ENCODE peak calls at places on chromosomes 11 and 22, in five cellular contexts. One of them, this sample, is unnamed.

GRCh38 chr22:18157714-18158028 is 7.7 kb downstream of the USP18 start:
- DNase-seq in H9: no peak
- DNase-seq in H1: no peak
- DNase-seq in mesenchymal stem cell: no peak
- DNase-seq in trophoblast cell: no peak
- DNase-seq in this sample: no peak

GRCh38 chr11:9823439-9823838 is 159.6 kb downstream of the SWAP70 start:
- DNase-seq in H9: no peak
- DNase-seq in H1: no peak
- DNase-seq in mesenchymal stem cell: no peak
- DNase-seq in trophoblast cell: no peak
- DNase-seq in this sample: no peak

GRCh38 chr11:61007971-61008896 is 36.8 kb downstream of the CD6 start:
- DNase-seq in H9: peak
- DNase-seq in H1: peak
- DNase-seq in mesenchymal stem cell: no peak
- DNase-seq in trophoblast cell: peak
- DNase-seq in this sample: peak

GRCh38 chr11:117799634-117800033 is 2.6 kb upstream of the DSCAML1 start:
- DNase-seq in H9: no peak
- DNase-seq in H1: no peak
- DNase-seq in mesenchymal stem cell: no peak
- DNase-seq in trophoblast cell: no peak
- DNase-seq in this sample: no peak

GRCh38 chr11:78801161-78801884 is 226.7 kb upstream of the NARS2 start:
- DNase-seq in H9: no peak
- DNase-seq in H1: no peak
- DNase-seq in mesenchymal stem cell: peak
- DNase-seq in trophoblast cell: peak
- DNase-seq in this sample: no peak

GRCh38 chr11:118529584-118530175 is 1.3 kb upstream of the TMEM25 start:
- DNase-seq in H9: no peak
- DNase-seq in H1: peak
- DNase-seq in mesenchymal stem cell: no peak
- DNase-seq in trophoblast cell: no peak
- DNase-seq in this sample: no peak

GRCh38 chr22:28669388-28669787 is 10.3 kb downstream of the TTC28 start:
- DNase-seq in H9: no peak
- DNase-seq in H1: no peak
- DNase-seq in mesenchymal stem cell: no peak
- DNase-seq in trophoblast cell: no peak
- DNase-seq in this sample: no peak

GRCh38 chr11:44326615-44327475 is 16.9 kb upstream of the ALX4 start:
- DNase-seq in H9: no peak
- DNase-seq in H1: no peak
- DNase-seq in mesenchymal stem cell: no peak
- DNase-seq in trophoblast cell: no peak
- DNase-seq in this sample: no peak

GRCh38 chr11:95293116-95293515 is 62.1 kb upstream of the SESN3 start:
- DNase-seq in H9: no peak
- DNase-seq in H1: no peak
- DNase-seq in mesenchymal stem cell: no peak
- DNase-seq in trophoblast cell: no peak
- DNase-seq in this sample: no peak

GRCh38 chr11:110447897-110448522 is 18.3 kb downstream of the FDX1 start:
- DNase-seq in H9: no peak
- DNase-seq in H1: no peak
- DNase-seq in mesenchymal stem cell: no peak
- DNase-seq in trophoblast cell: no peak
- DNase-seq in this sample: no peak

GRCh38 chr11:70951139-70951804 is 301.1 kb downstream of the SHANK2 start:
- DNase-seq in H9: no peak
- DNase-seq in H1: no peak
- DNase-seq in mesenchymal stem cell: no peak
- DNase-seq in trophoblast cell: no peak
- DNase-seq in this sample: no peak

GRCh38 chr22:49789289-49790141 is 38.2 kb downstream of the BRD1 start:
- DNase-seq in H9: no peak
- DNase-seq in H1: no peak
- DNase-seq in mesenchymal stem cell: peak
- DNase-seq in trophoblast cell: no peak
- DNase-seq in this sample: no peak

GRCh38 chr11:3859373-3859881 is 4.0 kb downstream of the STIM1 start:
- DNase-seq in H9: peak
- DNase-seq in H1: no peak
- DNase-seq in mesenchymal stem cell: no peak
- DNase-seq in trophoblast cell: no peak
- DNase-seq in this sample: no peak

GRCh38 chr11:117096140-117096972 is 1.9 kb downstream of the SIK3 start:
- DNase-seq in H9: peak
- DNase-seq in H1: peak
- DNase-seq in mesenchymal stem cell: peak
- DNase-seq in trophoblast cell: peak
- DNase-seq in this sample: no peak

GRCh38 chr11:23990346-23990745 is 506.5 kb upstream of the LUZP2 start:
- DNase-seq in H9: no peak
- DNase-seq in H1: no peak
- DNase-seq in mesenchymal stem cell: peak
- DNase-seq in trophoblast cell: peak
- DNase-seq in this sample: no peak

GRCh38 chr11:64767344-64768299 is 7.8 kb upstream of the PYGM start:
- DNase-seq in H9: peak
- DNase-seq in H1: peak
- DNase-seq in mesenchymal stem cell: peak
- DNase-seq in trophoblast cell: peak
- DNase-seq in this sample: peak

GRCh38 chr11:70758206-70758605 is 359.9 kb downstream of the CTTN start:
- DNase-seq in H9: no peak
- DNase-seq in H1: no peak
- DNase-seq in mesenchymal stem cell: no peak
- DNase-seq in trophoblast cell: no peak
- DNase-seq in this sample: no peak

GRCh38 chr11:33861911-33862310 is 30.0 kb downstream of the LMO2 start:
- DNase-seq in H9: no peak
- DNase-seq in H1: no peak
- DNase-seq in mesenchymal stem cell: no peak
- DNase-seq in trophoblast cell: peak
- DNase-seq in this sample: no peak

GRCh38 chr22:44577391-44578114 is 79.5 kb upstream of the RTL6 start:
- DNase-seq in H9: peak
- DNase-seq in H1: no peak
- DNase-seq in mesenchymal stem cell: no peak
- DNase-seq in trophoblast cell: no peak
- DNase-seq in this sample: no peak

GRCh38 chr11:92227954-92228935 is 3.6 kb downstream of the FAT3 start:
- DNase-seq in H9: no peak
- DNase-seq in H1: no peak
- DNase-seq in mesenchymal stem cell: no peak
- DNase-seq in trophoblast cell: no peak
- DNase-seq in this sample: no peak

GRCh38 chr11:20162824-20163777 is 2.8 kb upstream of the DBX1 start:
- DNase-seq in H9: peak
- DNase-seq in H1: peak
- DNase-seq in mesenchymal stem cell: peak
- DNase-seq in trophoblast cell: no peak
- DNase-seq in this sample: peak

GRCh38 chr11:78313181-78313788 is 104.3 kb downstream of the GAB2 start:
- DNase-seq in H9: no peak
- DNase-seq in H1: no peak
- DNase-seq in mesenchymal stem cell: peak
- DNase-seq in trophoblast cell: no peak
- DNase-seq in this sample: no peak

GRCh38 chr11:92728628-92729027 is 240.8 kb upstream of the MTNR1B start:
- DNase-seq in H9: no peak
- DNase-seq in H1: no peak
- DNase-seq in mesenchymal stem cell: no peak
- DNase-seq in trophoblast cell: no peak
- DNase-seq in this sample: no peak

GRCh38 chr11:5476184-5476819 is 12.2 kb upstream of the OR52D1 start:
- DNase-seq in H9: peak
- DNase-seq in H1: no peak
- DNase-seq in mesenchymal stem cell: peak
- DNase-seq in trophoblast cell: peak
- DNase-seq in this sample: peak

GRCh38 chr11:2210366-2211112 is 38.9 kb upstream of the TH start:
- DNase-seq in H9: peak
- DNase-seq in H1: peak
- DNase-seq in mesenchymal stem cell: no peak
- DNase-seq in trophoblast cell: no peak
- DNase-seq in this sample: no peak

GRCh38 chr11:131656839-131657211 is 286.4 kb downstream of the NTM start:
- DNase-seq in H9: peak
- DNase-seq in H1: no peak
- DNase-seq in mesenchymal stem cell: no peak
- DNase-seq in trophoblast cell: no peak
- DNase-seq in this sample: no peak

GRCh38 chr11:46351148-46351547 is 3.9 kb downstream of the DGKZ start:
- DNase-seq in H9: no peak
- DNase-seq in H1: no peak
- DNase-seq in mesenchymal stem cell: no peak
- DNase-seq in trophoblast cell: no peak
- DNase-seq in this sample: no peak
- H3K27ac ChIP-seq in H9: no peak
- H3K27ac ChIP-seq in H1: no peak
- H3K27ac ChIP-seq in mesenchymal stem cell: no peak
- H3K27ac ChIP-seq in trophoblast cell: no peak
- H3K27ac ChIP-seq in this sample: no peak

GRCh38 chr11:106306942-106307341 is 229.5 kb downstream of the AASDHPPT start:
- DNase-seq in H9: no peak
- DNase-seq in H1: no peak
- DNase-seq in mesenchymal stem cell: no peak
- DNase-seq in trophoblast cell: no peak
- DNase-seq in this sample: no peak

GRCh38 chr11:106304274-106304673 is 226.8 kb downstream of the AASDHPPT start:
- DNase-seq in H9: no peak
- DNase-seq in H1: no peak
- DNase-seq in mesenchymal stem cell: peak
- DNase-seq in trophoblast cell: peak
- DNase-seq in this sample: no peak

GRCh38 chr11:106302416-106302815 is 225.0 kb downstream of the AASDHPPT start:
- DNase-seq in H9: no peak
- DNase-seq in H1: no peak
- DNase-seq in mesenchymal stem cell: no peak
- DNase-seq in trophoblast cell: no peak
- DNase-seq in this sample: no peak

GRCh38 chr11:106309070-106309684 is 231.7 kb downstream of the AASDHPPT start:
- DNase-seq in H9: no peak
- DNase-seq in H1: no peak
- DNase-seq in mesenchymal stem cell: peak
- DNase-seq in trophoblast cell: no peak
- DNase-seq in this sample: no peak

GRCh38 chr11:106305458-106305857 is 228.0 kb downstream of the AASDHPPT start:
- DNase-seq in H9: no peak
- DNase-seq in H1: no peak
- DNase-seq in mesenchymal stem cell: no peak
- DNase-seq in trophoblast cell: peak
- DNase-seq in this sample: no peak
- H2BK12ac ChIP-seq in H9: no peak
- H2BK12ac ChIP-seq in H1: no peak
- H2BK12ac ChIP-seq in mesenchymal stem cell: peak
- H2BK12ac ChIP-seq in trophoblast cell: no peak
- H2BK12ac ChIP-seq in this sample: no peak

GRCh38 chr11:88105952-88106351 is 69.3 kb downstream of the RAB38 start:
- DNase-seq in H9: no peak
- DNase-seq in H1: no peak
- DNase-seq in mesenchymal stem cell: no peak
- DNase-seq in trophoblast cell: no peak
- DNase-seq in this sample: no peak
- H3K27ac ChIP-seq in H9: no peak
- H3K27ac ChIP-seq in H1: no peak
- H3K27ac ChIP-seq in mesenchymal stem cell: no peak
- H3K27ac ChIP-seq in trophoblast cell: no peak
- H3K27ac ChIP-seq in this sample: no peak

DNA sequence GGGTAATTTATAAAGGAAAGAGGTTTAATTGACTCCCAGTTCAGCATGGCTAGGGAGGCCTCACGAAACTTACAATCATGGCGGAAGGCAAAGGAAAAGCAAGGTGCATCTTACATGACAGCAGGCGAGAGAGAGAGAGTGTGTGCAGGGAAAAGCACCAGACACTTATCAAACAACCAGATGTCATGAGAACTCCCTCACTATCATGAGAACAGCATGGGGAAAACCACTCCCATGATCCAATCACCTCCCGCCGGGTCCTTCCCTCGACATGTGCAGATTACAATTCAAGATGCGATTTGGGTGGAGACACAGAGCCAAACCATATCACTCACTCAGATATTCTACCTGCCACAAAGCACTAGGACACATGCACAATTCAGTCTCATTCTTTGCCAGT is 48.1 kb upstream of the HMGXB4 start:
- DNase-seq in H9: no peak
- DNase-seq in H1: no peak
- DNase-seq in mesenchymal stem cell: no peak
- DNase-seq in trophoblast cell: no peak
- DNase-seq in this sample: no peak
- H2BK12ac ChIP-seq in H9: no peak
- H2BK12ac ChIP-seq in H1: no peak
- H2BK12ac ChIP-seq in mesenchymal stem cell: no peak
- H2BK12ac ChIP-seq in trophoblast cell: no peak
- H2BK12ac ChIP-seq in this sample: no peak